ENCODE peak calls at places on chromosomes 6 and 20, in five cellular contexts. Q is PC-9; J is IMR-90; W is naive thymus-derived CD4-positive, alpha-beta T cell; S is sigmoid colon. H is an unnamed sample.

GRCh38 chr20:30919514-30920188 is 337.8 kb upstream of the DEFB115 start:
- DNase-seq in Q (no peak), J (no peak), W (no peak), S (no peak), H (no peak)

GRCh38 chr20:47740225-47741184 is 44.8 kb downstream of the SULF2 start:
- DNase-seq in Q (no peak), J (no peak), W (no peak), S (peak; percentile 72), H (no peak)

GRCh38 chr6:105804436-105804835 is 281.7 kb upstream of the PRDM1 start:
- DNase-seq in Q (no peak), J (peak; percentile 88), W (no peak), S (no peak), H (no peak)

GRCh38 chr6:111068116-111068897 is 19.0 kb upstream of the SLC16A10 start:
- DNase-seq in Q (no peak), J (no peak), W (no peak), S (no peak), H (no peak)

GRCh38 chr6:30341249-30341648 is 3.7 kb upstream of the RPP21 start:
- DNase-seq in Q (no peak), J (no peak), W (no peak), S (no peak), H (no peak)

GRCh38 chr6:52512199-52512598 is 64.7 kb downstream of the TRAM2 start:
- DNase-seq in Q (peak; percentile 40), J (peak; percentile 88), W (no peak), S (peak; percentile 89), H (no peak)

GRCh38 chr6:49341869-49342268 is 121.2 kb downstream of the MMUT start:
- DNase-seq in Q (no peak), J (no peak), W (no peak), S (no peak), H (no peak)

GRCh38 chr6:150373260-150373701 is 4.5 kb downstream of the IYD start:
- DNase-seq in Q (no peak), J (no peak), W (no peak), S (no peak), H (no peak)

GRCh38 chr6:26299286-26300042 is 65.5 kb upstream of the BTN3A2 start:
- DNase-seq in Q (no peak), J (no peak), W (no peak), S (no peak), H (no peak)

GRCh38 chr20:3671986-3672863 is 9.0 kb upstream of the GFRA4 start:
- DNase-seq in Q (no peak), J (no peak), W (no peak), S (no peak), H (no peak)

GRCh38 chr6:13742961-13743735 is 31.5 kb upstream of the RANBP9 start:
- DNase-seq in Q (no peak), J (no peak), W (no peak), S (no peak), H (no peak)

GRCh38 chr6:6863957-6864639 is 243.7 kb upstream of the RREB1 start:
- DNase-seq in Q (no peak), J (no peak), W (no peak), S (no peak), H (no peak)

GRCh38 chr6:142537612-142538478 is 236.0 kb downstream of the ADGRG6 start:
- DNase-seq in Q (peak; percentile 29), J (peak; percentile 34), W (no peak), S (no peak), H (no peak)

GRCh38 chr6:152380351-152380767 is 256.8 kb downstream of the SYNE1 start:
- DNase-seq in Q (no peak), J (peak; percentile 74), W (no peak), S (no peak), H (no peak)

GRCh38 chr6:111834356-111834755 is 38.9 kb downstream of the FYN start:
- DNase-seq in Q (no peak), J (no peak), W (no peak), S (no peak), H (no peak)

GRCh38 chr6:44061375-44062104 is 65.7 kb downstream of the MRPL14 start:
- DNase-seq in Q (no peak), J (peak; percentile 84), W (no peak), S (no peak), H (no peak)

GRCh38 chr6:14502551-14502950 is 385.0 kb downstream of the CD83 start:
- DNase-seq in Q (peak; percentile 35), J (peak; percentile 28), W (no peak), S (no peak), H (no peak)

GRCh38 chr20:53579581-53580375 is 13.9 kb downstream of the ZNF217 start:
- DNase-seq in Q (no peak), J (peak; percentile 60), W (peak; percentile 43), S (no peak), H (peak; percentile 52)

GRCh38 chr20:61840661-61841455 is 224.8 kb downstream of the TAF4 start:
- DNase-seq in Q (no peak), J (no peak), W (no peak), S (no peak), H (no peak)

GRCh38 chr6:13428528-13429405 is 58.6 kb downstream of the GFOD1 start:
- DNase-seq in Q (no peak), J (no peak), W (no peak), S (no peak), H (no peak)

GRCh38 chr20:63223121-63223825 is 7.3 kb upstream of the YTHDF1 start:
- DNase-seq in Q (peak; percentile 51), J (peak; percentile 30), W (peak; percentile 60), S (no peak), H (peak; percentile 40)

GRCh38 chr6:132004668-132005067 is 53.5 kb upstream of the CCN2 start:
- DNase-seq in Q (no peak), J (peak; percentile 58), W (no peak), S (no peak), H (no peak)

GRCh38 chr6:132009175-132009574 is 58.0 kb upstream of the CCN2 start:
- DNase-seq in Q (no peak), J (no peak), W (no peak), S (no peak), H (no peak)

GRCh38 chr6:132007474-132008190 is 56.5 kb upstream of the CCN2 start:
- DNase-seq in Q (no peak), J (peak; percentile 83), W (no peak), S (no peak), H (no peak)

GRCh38 chr6:132003516-132004178 is 52.5 kb upstream of the CCN2 start:
- DNase-seq in Q (peak; percentile 3), J (no peak), W (no peak), S (no peak), H (no peak)

DNA sequence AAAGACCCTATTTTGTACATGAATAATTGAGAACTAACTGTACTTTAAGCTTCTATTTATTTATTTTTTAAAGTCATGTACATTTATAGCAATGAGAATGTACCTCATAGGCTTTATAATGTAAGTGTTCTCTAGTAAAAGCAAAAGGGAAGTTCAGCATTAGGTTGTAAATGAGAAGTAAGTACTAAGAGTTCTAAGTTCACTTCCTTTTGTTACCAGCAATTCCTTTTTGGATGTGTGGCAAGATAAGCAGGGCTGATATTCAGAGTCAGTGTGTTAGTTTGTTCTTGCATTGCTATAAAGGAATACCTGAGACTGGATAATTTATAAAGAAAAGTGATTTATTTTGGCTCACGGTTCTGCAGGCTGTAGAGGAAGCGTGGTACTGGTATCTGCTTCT is 54.0 kb upstream of the CCN2 start:
- DNase-seq in Q (no peak), J (no peak), W (no peak), S (no peak), H (no peak)
- H3K4me1 ChIP-seq in Q (no peaks in the 10 kb centered on the region), J (peaks cover 5% of the 10 kb centered on the region), W (no peaks in the 10 kb centered on the region), S (peaks cover 4% of the 10 kb centered on the region), H (no peaks in the 10 kb centered on the region)

GRCh38 chr6:4313044-4313686 is 177.8 kb upstream of the ECI2 start:
- DNase-seq in Q (peak; percentile 79), J (peak; percentile 92), W (no peak), S (peak; percentile 74), H (no peak)
- H3K27ac ChIP-seq in Q (peak overlapping the region; percentile 91), J (peak overlapping the region; percentile 46), W (no peak overlapping the region), S (peak overlapping the region; percentile 47), H (no peak overlapping the region)

DNA sequence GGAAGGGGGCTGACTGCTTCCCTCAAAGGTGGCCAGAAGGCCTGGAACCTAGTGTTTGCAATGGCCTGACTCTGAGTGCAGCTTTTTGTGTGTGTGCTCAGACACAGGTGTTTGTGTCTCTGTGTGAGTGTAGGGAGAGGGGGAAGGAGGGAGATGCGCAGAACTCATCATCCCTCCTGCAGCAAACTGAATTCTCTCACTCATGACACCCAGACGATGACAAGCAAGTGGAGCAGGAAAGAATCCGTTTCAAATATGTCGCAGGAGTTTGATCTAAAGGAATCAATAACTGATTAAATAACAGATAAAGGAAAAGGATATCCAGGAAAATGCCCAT is 101.4 kb downstream of the TNFAIP3 start:
- DNase-seq in Q (no peak), J (no peak), W (no peak), S (no peak), H (no peak)
- H3K4me1 ChIP-seq in Q (peaks cover 17% of the 10 kb centered on the region), J (no peaks in the 10 kb centered on the region), W (peaks cover 7% of the 10 kb centered on the region), S (no peaks in the 10 kb centered on the region), H (peaks cover 29% of the 10 kb centered on the region)

DNA sequence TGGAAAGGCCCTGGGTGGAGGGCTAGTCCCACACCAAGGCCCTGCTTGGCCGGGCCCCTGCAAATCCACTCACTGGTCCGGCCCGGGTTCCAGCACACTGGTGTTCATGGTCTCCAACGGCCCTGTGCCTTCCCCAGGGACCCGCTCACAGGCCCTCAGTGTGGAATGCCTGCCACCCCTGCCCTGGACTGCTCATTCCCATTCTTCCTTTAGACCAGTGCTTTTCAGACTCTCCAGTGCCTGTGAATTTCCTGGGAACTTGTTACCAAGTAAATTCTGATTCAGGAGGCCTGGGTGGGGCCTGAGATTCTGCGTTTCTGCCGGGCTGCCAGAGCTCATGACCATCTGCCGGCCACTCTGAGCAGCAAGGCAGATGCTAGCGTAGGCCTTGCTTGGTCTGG is 5.7 kb upstream of the PXDC1 start:
- DNase-seq in Q (no peak), J (no peak), W (no peak), S (no peak), H (no peak)
- H3K27ac ChIP-seq in Q (no peak overlapping the region), J (no peak overlapping the region), W (no peak overlapping the region), S (no peak overlapping the region), H (no peak overlapping the region)